ENCODE peak calls at places on chromosomes 5 and 9, in five cellular contexts. One of them, this sample, is unnamed.

GRCh38 chr5:170846416-170846815 is 15.4 kb upstream of the RANBP17 start:
- DNase-seq in neural crest cell: no peak
- DNase-seq in NCI-H1092: no peak
- DNase-seq in fibroblast of mammary gland: no peak
- DNase-seq in M059J: no peak
- DNase-seq in this sample: no peak

GRCh38 chr5:1568201-1568979 is 44.6 kb upstream of the LPCAT1 start:
- DNase-seq in M059J: peak
- DNase-seq in NCI-H1092: no peak
- DNase-seq in fibroblast of mammary gland: peak
- DNase-seq in neural crest cell: no peak
- DNase-seq in this sample: no peak

GRCh38 chr9:123322771-123323481 is 33.1 kb upstream of the CRB2 start:
- DNase-seq in fibroblast of mammary gland: no peak
- DNase-seq in neural crest cell: no peak
- DNase-seq in NCI-H1092: no peak
- DNase-seq in M059J: no peak
- DNase-seq in this sample: no peak

GRCh38 chr5:31824886-31825774 is 186.2 kb downstream of the PDZD2 start:
- DNase-seq in fibroblast of mammary gland: peak
- DNase-seq in M059J: peak
- DNase-seq in NCI-H1092: no peak
- DNase-seq in neural crest cell: peak
- DNase-seq in this sample: peak

GRCh38 chr5:42598311-42598710 is 158.3 kb upstream of the CCDC152 start:
- DNase-seq in M059J: no peak
- DNase-seq in fibroblast of mammary gland: no peak
- DNase-seq in neural crest cell: no peak
- DNase-seq in NCI-H1092: no peak
- DNase-seq in this sample: no peak

GRCh38 chr5:175444060-175444904 is at the start of gene DRD1:
- DNase-seq in fibroblast of mammary gland: peak
- DNase-seq in NCI-H1092: no peak
- DNase-seq in M059J: peak
- DNase-seq in neural crest cell: peak
- DNase-seq in this sample: peak

GRCh38 chr9:124652203-124652992 is 118.7 kb downstream of the NR6A1 start:
- DNase-seq in neural crest cell: no peak
- DNase-seq in M059J: peak
- DNase-seq in NCI-H1092: no peak
- DNase-seq in fibroblast of mammary gland: peak
- DNase-seq in this sample: no peak

GRCh38 chr9:3525088-3525835 is 539 bp downstream of the RFX3 start:
- DNase-seq in fibroblast of mammary gland: no peak
- DNase-seq in M059J: peak
- DNase-seq in NCI-H1092: peak
- DNase-seq in neural crest cell: no peak
- DNase-seq in this sample: no peak

GRCh38 chr5:158174918-158175663 is 316.1 kb upstream of the CLINT1 start:
- DNase-seq in M059J: peak
- DNase-seq in NCI-H1092: peak
- DNase-seq in neural crest cell: peak
- DNase-seq in fibroblast of mammary gland: peak
- DNase-seq in this sample: peak

GRCh38 chr5:151612689-151613427 is 21.7 kb upstream of the FAT2 start:
- DNase-seq in NCI-H1092: no peak
- DNase-seq in fibroblast of mammary gland: no peak
- DNase-seq in M059J: peak
- DNase-seq in neural crest cell: no peak
- DNase-seq in this sample: no peak

GRCh38 chr9:113963017-113963620 is 87.0 kb downstream of the ZNF618 start:
- DNase-seq in neural crest cell: peak
- DNase-seq in M059J: peak
- DNase-seq in NCI-H1092: no peak
- DNase-seq in fibroblast of mammary gland: peak
- DNase-seq in this sample: peak

GRCh38 chr9:82495884-82496777 is 507.6 kb downstream of the SPATA31D1 start:
- DNase-seq in NCI-H1092: no peak
- DNase-seq in fibroblast of mammary gland: peak
- DNase-seq in neural crest cell: no peak
- DNase-seq in M059J: peak
- DNase-seq in this sample: no peak

GRCh38 chr9:29213374-29214161 is 1640.3 kb upstream of the C9orf72 start:
- DNase-seq in fibroblast of mammary gland: no peak
- DNase-seq in NCI-H1092: peak
- DNase-seq in neural crest cell: peak
- DNase-seq in M059J: peak
- DNase-seq in this sample: no peak

GRCh38 chr9:128160603-128160987 is 530 bp downstream of the BBLN start:
- DNase-seq in fibroblast of mammary gland: peak
- DNase-seq in neural crest cell: no peak
- DNase-seq in M059J: no peak
- DNase-seq in NCI-H1092: no peak
- DNase-seq in this sample: no peak

GRCh38 chr5:57229315-57229714 is 55.5 kb downstream of the GPBP1 start:
- DNase-seq in fibroblast of mammary gland: no peak
- DNase-seq in NCI-H1092: no peak
- DNase-seq in M059J: no peak
- DNase-seq in neural crest cell: no peak
- DNase-seq in this sample: no peak

GRCh38 chr9:37033141-37033540 is 927 bp downstream of the PAX5 start:
- DNase-seq in NCI-H1092: no peak
- DNase-seq in fibroblast of mammary gland: no peak
- DNase-seq in neural crest cell: no peak
- DNase-seq in M059J: no peak
- DNase-seq in this sample: no peak

GRCh38 chr9:129164246-129164930 is 13.7 kb downstream of the IER5L start:
- DNase-seq in NCI-H1092: no peak
- DNase-seq in neural crest cell: no peak
- DNase-seq in fibroblast of mammary gland: peak
- DNase-seq in M059J: no peak
- DNase-seq in this sample: no peak

GRCh38 chr5:169164481-169164925 is 136.4 kb downstream of the SLIT3 start:
- DNase-seq in M059J: peak
- DNase-seq in fibroblast of mammary gland: peak
- DNase-seq in NCI-H1092: no peak
- DNase-seq in neural crest cell: no peak
- DNase-seq in this sample: no peak

GRCh38 chr9:88691811-88692210 is 156.8 kb downstream of the NXNL2 start:
- DNase-seq in fibroblast of mammary gland: peak
- DNase-seq in NCI-H1092: no peak
- DNase-seq in M059J: peak
- DNase-seq in neural crest cell: no peak
- DNase-seq in this sample: no peak

GRCh38 chr9:94140791-94141790 is 56.8 kb downstream of the PTPDC1 start:
- DNase-seq in fibroblast of mammary gland: peak
- DNase-seq in neural crest cell: no peak
- DNase-seq in NCI-H1092: no peak
- DNase-seq in M059J: peak
- DNase-seq in this sample: no peak

GRCh38 chr5:143390258-143390657 is 13.2 kb downstream of the NR3C1 start:
- DNase-seq in neural crest cell: no peak
- DNase-seq in NCI-H1092: no peak
- DNase-seq in M059J: no peak
- DNase-seq in fibroblast of mammary gland: no peak
- DNase-seq in this sample: no peak

GRCh38 chr9:87194471-87194870 is 247.2 kb upstream of the GAS1 start:
- DNase-seq in neural crest cell: no peak
- DNase-seq in fibroblast of mammary gland: peak
- DNase-seq in NCI-H1092: no peak
- DNase-seq in M059J: peak
- DNase-seq in this sample: no peak

GRCh38 chr5:2899311-2899710 is 147.8 kb upstream of the IRX2 start:
- DNase-seq in neural crest cell: no peak
- DNase-seq in fibroblast of mammary gland: no peak
- DNase-seq in NCI-H1092: no peak
- DNase-seq in M059J: no peak
- DNase-seq in this sample: no peak

GRCh38 chr9:95504053-95504963 is 12.5 kb downstream of the PTCH1 start:
- DNase-seq in neural crest cell: no peak
- DNase-seq in M059J: peak
- DNase-seq in fibroblast of mammary gland: peak
- DNase-seq in NCI-H1092: no peak
- DNase-seq in this sample: no peak

GRCh38 chr9:131122158-131122557 is 3.2 kb upstream of the NUP214 start:
- DNase-seq in NCI-H1092: no peak
- DNase-seq in neural crest cell: no peak
- DNase-seq in M059J: no peak
- DNase-seq in fibroblast of mammary gland: no peak
- DNase-seq in this sample: no peak

GRCh38 chr9:74570879-74571512 is 73.9 kb downstream of the RORB start:
- DNase-seq in fibroblast of mammary gland: peak
- DNase-seq in NCI-H1092: peak
- DNase-seq in neural crest cell: peak
- DNase-seq in M059J: peak
- DNase-seq in this sample: peak

GRCh38 chr5:138504799-138505198 is 38.2 kb downstream of the ETF1 start:
- DNase-seq in M059J: peak
- DNase-seq in fibroblast of mammary gland: no peak
- DNase-seq in neural crest cell: no peak
- DNase-seq in NCI-H1092: peak
- DNase-seq in this sample: no peak

GRCh38 chr5:36494756-36495637 is 111.4 kb upstream of the SLC1A3 start:
- DNase-seq in fibroblast of mammary gland: peak
- DNase-seq in NCI-H1092: no peak
- DNase-seq in M059J: peak
- DNase-seq in neural crest cell: no peak
- DNase-seq in this sample: no peak

GRCh38 chr5:149358294-149358651 is 427 bp downstream of the PCYOX1L start:
- DNase-seq in neural crest cell: no peak
- DNase-seq in fibroblast of mammary gland: no peak
- DNase-seq in M059J: peak
- DNase-seq in NCI-H1092: peak
- DNase-seq in this sample: no peak

GRCh38 chr5:133930061-133930823 is 38.2 kb downstream of the C5orf15 start:
- DNase-seq in M059J: peak
- DNase-seq in fibroblast of mammary gland: peak
- DNase-seq in NCI-H1092: no peak
- DNase-seq in neural crest cell: no peak
- DNase-seq in this sample: no peak

GRCh38 chr5:25418978-25419377 is 774.2 kb upstream of the CDH10 start:
- DNase-seq in fibroblast of mammary gland: no peak
- DNase-seq in neural crest cell: no peak
- DNase-seq in M059J: no peak
- DNase-seq in NCI-H1092: no peak
- DNase-seq in this sample: no peak

GRCh38 chr5:105167092-105167491 is 1604.5 kb upstream of the NUDT12 start:
- DNase-seq in fibroblast of mammary gland: no peak
- DNase-seq in neural crest cell: no peak
- DNase-seq in NCI-H1092: no peak
- DNase-seq in M059J: no peak
- DNase-seq in this sample: no peak

GRCh38 chr5:159975462-159976019 is 33.4 kb upstream of the TTC1 start:
- DNase-seq in fibroblast of mammary gland: peak
- DNase-seq in M059J: peak
- DNase-seq in NCI-H1092: no peak
- DNase-seq in neural crest cell: no peak
- DNase-seq in this sample: no peak

GRCh38 chr5:4576161-4576748 is 563.9 kb upstream of the ADAMTS16 start:
- DNase-seq in neural crest cell: no peak
- DNase-seq in NCI-H1092: no peak
- DNase-seq in M059J: peak
- DNase-seq in fibroblast of mammary gland: no peak
- DNase-seq in this sample: no peak

This sample was measured in LoVo.